ENCODE peak calls at places on chromosomes 1 and 21, in five cellular contexts. Q is HCT116, Y is K562, B is SK-N-SH, W is T47D. R is an unnamed sample.

GRCh38 chr1:26412180-26412840 is 1.7 kb downstream of the LIN28A start:
- DNase-seq in W (peak; percentile 21), Q (no peak), Y (peak; percentile 32), B (no peak), R (no peak)

GRCh38 chr1:218874801-218875400 is 298.8 kb upstream of the LYPLAL1 start:
- DNase-seq in B (no peak), W (no peak), Y (no peak), Q (no peak), R (no peak)

GRCh38 chr1:85372683-85373446 is 92.1 kb downstream of the DDAH1 start:
- DNase-seq in B (no peak), Q (no peak), W (no peak), Y (no peak), R (peak; percentile 22)

GRCh38 chr1:167515893-167516321 is 2.4 kb downstream of the CD247 start:
- DNase-seq in W (no peak), Q (no peak), B (no peak), Y (no peak), R (no peak)

GRCh38 chr1:47179023-47179987 is 10.5 kb downstream of the PDZK1IP1 start:
- DNase-seq in Q (peak; percentile 89), W (peak; percentile 53), B (peak; percentile 84), Y (peak; percentile 85), R (peak; percentile 89)

GRCh38 chr1:28341591-28341990 is 12.8 kb downstream of the MED18 start:
- DNase-seq in W (no peak), B (no peak), Y (no peak), Q (no peak), R (no peak)

GRCh38 chr21:44946254-44947041 is 6.6 kb downstream of the SLX9 start:
- DNase-seq in Q (no peak), Y (no peak), B (no peak), W (no peak), R (no peak)

GRCh38 chr1:147500309-147500839 is 40.9 kb upstream of the BCL9 start:
- DNase-seq in B (no peak), W (no peak), Q (no peak), Y (no peak), R (no peak)

GRCh38 chr1:50422946-50423669 is at the start of gene DMRTA2:
- DNase-seq in W (no peak), Q (no peak), B (peak; percentile 86), Y (no peak), R (no peak)

GRCh38 chr1:183879477-183879876 is 74.6 kb downstream of the RGL1 start:
- DNase-seq in Y (no peak), Q (no peak), B (no peak), W (no peak), R (no peak)

GRCh38 chr1:11822091-11822490 is 16.1 kb downstream of the CLCN6 start:
- DNase-seq in W (no peak), Q (no peak), B (no peak), Y (no peak), R (no peak)

GRCh38 chr1:65527672-65528071 is 107.2 kb downstream of the LEPR start:
- DNase-seq in Q (no peak), Y (no peak), B (peak; percentile 33), W (no peak), R (no peak)

GRCh38 chr1:232018512-232019340 is 392.1 kb downstream of the DISC1 start:
- DNase-seq in W (no peak), Y (no peak), B (peak; percentile 45), Q (no peak), R (no peak)

GRCh38 chr1:27408151-27408550 is 15.7 kb downstream of the GPR3 start:
- DNase-seq in Q (no peak), Y (no peak), B (no peak), W (no peak), R (no peak)

GRCh38 chr1:151887028-151887427 is 22.3 kb downstream of the THEM4 start:
- DNase-seq in Q (no peak), W (no peak), B (no peak), Y (no peak), R (no peak)

GRCh38 chr1:88647749-88648415 is 36.2 kb upstream of the PKN2 start:
- DNase-seq in B (no peak), Q (no peak), Y (no peak), W (no peak), R (no peak)

GRCh38 chr21:25639922-25640670 is 1.0 kb downstream of the JAM2 start:
- DNase-seq in Q (no peak), Y (no peak), B (peak; percentile 73), W (no peak), R (no peak)

GRCh38 chr1:11535761-11536572 is 57.0 kb downstream of the DISP3 start:
- DNase-seq in B (no peak), Q (no peak), Y (peak; percentile 60), W (no peak), R (peak; percentile 6)

DNA sequence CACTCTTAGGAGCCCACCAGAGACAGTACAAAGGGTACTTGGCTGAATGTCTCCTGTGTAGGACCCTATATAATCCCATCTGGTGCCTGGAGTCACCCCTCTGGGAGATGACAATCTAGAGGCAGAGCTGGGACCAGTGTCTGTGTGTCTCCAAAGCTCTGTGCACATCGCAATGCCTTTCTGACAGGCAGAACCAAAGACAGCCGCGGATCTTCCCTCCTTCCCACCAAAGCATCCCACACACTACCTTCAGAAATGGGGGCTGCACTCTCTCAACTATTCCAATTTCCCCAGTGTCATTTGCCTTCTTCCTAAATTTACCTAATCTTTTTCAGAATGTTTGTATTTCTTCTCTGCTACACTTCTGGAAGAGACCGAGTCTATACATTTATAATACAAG is 12.0 kb downstream of the PGBD5 start:
- DNase-seq in Y (no peak), B (no peak), W (no peak), Q (no peak), R (no peak)
- TF ChIP-seq JUND in Y (no peak), B (no peak), W (no peak), Q (no peak), R (no peak)

GRCh38 chr1:93977546-93977945 is 68.3 kb upstream of the GCLM start:
- DNase-seq in B (no peak), Y (no peak), Q (no peak), W (no peak), R (no peak)
- TF ChIP-seq JUND in B (no peak), Y (no peak), Q (no peak), W (no peak), R (no peak)

GRCh38 chr1:19512545-19512944 is 27.2 kb upstream of the CAPZB start:
- DNase-seq in B (no peak), W (no peak), Y (no peak), Q (no peak), R (no peak)

GRCh38 chr1:19517017-19517416 is 31.7 kb upstream of the CAPZB start:
- DNase-seq in W (no peak), Q (no peak), B (no peak), Y (no peak), R (no peak)

GRCh38 chr1:19511117-19511516 is 25.8 kb upstream of the CAPZB start:
- DNase-seq in Q (no peak), Y (no peak), W (no peak), B (no peak), R (no peak)

DNA sequence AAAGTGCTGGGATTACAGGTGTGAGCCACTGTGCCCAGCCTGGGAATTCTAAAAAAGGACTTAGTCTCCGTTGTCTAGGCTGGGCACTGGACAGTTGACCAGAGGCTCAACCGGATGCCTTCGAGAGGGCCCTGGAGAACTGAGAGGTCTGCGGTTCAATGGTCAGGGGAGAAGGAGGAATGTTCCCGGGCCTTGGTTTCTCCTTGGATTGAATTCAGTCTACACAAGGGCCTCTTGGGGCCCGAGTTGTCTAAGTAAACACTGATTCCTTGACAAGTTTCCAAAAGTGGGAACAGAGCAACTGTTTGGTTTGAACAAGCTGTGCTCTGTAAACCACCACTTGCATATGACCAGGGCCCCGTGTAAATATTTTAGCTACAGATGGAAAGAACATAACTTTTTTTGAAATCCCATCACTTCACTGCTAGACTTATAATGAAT is 29.1 kb upstream of the CAPZB start:
- DNase-seq in Q (no peak), Y (no peak), B (no peak), W (no peak), R (no peak)
- TF ChIP-seq JUND in Q (no peak), Y (no peak), B (no peak), W (no peak), R (no peak)

GRCh38 chr1:45411510-45411899 is 71.3 kb upstream of the MUTYH start:
- DNase-seq in W (no peak), Y (no peak), Q (peak; percentile 8), B (no peak), R (peak; percentile 7)
- TF ChIP-seq JUND in W (no peak), Y (no peak), Q (no peak), B (no peak), R (no peak)